ENCODE peak calls at places on chromosomes 2 and 18, in five cellular contexts. R is H54, U is ovary, S is endothelial cell of umbilical vein, I is HCT116. P is an unnamed sample.

GRCh38 chr18:1244397-1245122 is 339.9 kb downstream of the ADCYAP1 start:
- DNase-seq in R (no peak), U (no peak), S (no peak), I (no peak), P (no peak)

GRCh38 chr18:58639751-58640427 is 11.0 kb upstream of the ALPK2 start:
- DNase-seq in R (no peak), U (no peak), S (no peak), I (no peak), P (no peak)

GRCh38 chr18:35572644-35573043 is 8.9 kb upstream of the GALNT1 start:
- DNase-seq in R (no peak), U (no peak), S (no peak), I (no peak), P (no peak)

GRCh38 chr18:10718809-10719208 is 193.0 kb downstream of the NAPG start:
- DNase-seq in R (no peak), U (no peak), S (no peak), I (no peak), P (no peak)

GRCh38 chr2:159083601-159084000 is 115.2 kb downstream of the TANC1 start:
- DNase-seq in R (no peak), U (no peak), S (peak; percentile 31), I (no peak), P (no peak)

GRCh38 chr2:189466656-189467055 is 25.4 kb downstream of the WDR75 start:
- DNase-seq in R (no peak), U (no peak), S (peak; percentile 60), I (no peak), P (no peak)

GRCh38 chr2:165238295-165238694 is 919 bp upstream of the SCN2A start:
- DNase-seq in R (no peak), U (no peak), S (peak; percentile 21), I (no peak), P (no peak)

GRCh38 chr2:176583530-176584101 is 314.4 kb downstream of the MTX2 start:
- DNase-seq in R (no peak), U (no peak), S (peak; percentile 96), I (no peak), P (no peak)

GRCh38 chr2:132522901-132523300 is 106.3 kb downstream of the GPR39 start:
- DNase-seq in R (no peak), U (no peak), S (no peak), I (no peak), P (no peak)

GRCh38 chr2:206083602-206084467 is 2.1 kb downstream of the INO80D start:
- DNase-seq in R (no peak), U (no peak), S (peak; percentile 24), I (no peak), P (peak; percentile 29)

GRCh38 chr18:14086459-14087231 is 45.6 kb downstream of the ZNF519 start:
- DNase-seq in R (peak; percentile 15), U (no peak), S (peak; percentile 34), I (no peak), P (no peak)

GRCh38 chr2:231745303-231746038 is 35.6 kb downstream of the PDE6D start:
- DNase-seq in R (no peak), U (no peak), S (no peak), I (no peak), P (no peak)

GRCh38 chr2:208252766-208253492 is 1.9 kb downstream of the IDH1 start:
- DNase-seq in R (no peak), U (no peak), S (no peak), I (no peak), P (no peak)

GRCh38 chr18:80204142-80204541 is 43.2 kb downstream of the PARD6G start:
- DNase-seq in R (no peak), U (no peak), S (no peak), I (no peak), P (no peak)

GRCh38 chr18:45363258-45363657 is 252.0 kb upstream of the SLC14A2 start:
- DNase-seq in R (no peak), U (no peak), S (no peak), I (no peak), P (no peak)

GRCh38 chr2:59910176-59910575 is 643.3 kb downstream of the BCL11A start:
- DNase-seq in R (no peak), U (no peak), S (no peak), I (no peak), P (no peak)

GRCh38 chr2:145961846-145962245 is 1441.9 kb upstream of the ZEB2 start:
- DNase-seq in R (no peak), U (no peak), S (no peak), I (no peak), P (no peak)

GRCh38 chr2:240795916-240796510 is 24.0 kb downstream of the KIF1A start:
- DNase-seq in R (no peak), U (no peak), S (no peak), I (no peak), P (no peak)

GRCh38 chr18:33210575-33211189 is 229.8 kb downstream of the CCDC178 start:
- DNase-seq in R (peak; percentile 0), U (no peak), S (peak; percentile 36), I (no peak), P (no peak)

GRCh38 chr18:41959045-41959444 is 4.0 kb downstream of the PIK3C3 start:
- DNase-seq in R (no peak), U (no peak), S (no peak), I (no peak), P (no peak)

GRCh38 chr2:151405376-151405775 is 4.3 kb upstream of the RIF1 start:
- DNase-seq in R (no peak), U (no peak), S (no peak), I (no peak), P (no peak)

GRCh38 chr2:238336151-238336550 is 15.8 kb downstream of the TRAF3IP1 start:
- DNase-seq in R (no peak), U (no peak), S (no peak), I (no peak), P (no peak)

GRCh38 chr2:240926516-240927389 is 20.6 kb downstream of the CROCC2 start:
- DNase-seq in R (no peak), U (peak; percentile 53), S (no peak), I (no peak), P (no peak)

GRCh38 chr2:224343226-224343625 is 58.7 kb downstream of the FAM124B start:
- DNase-seq in R (no peak), U (no peak), S (no peak), I (no peak), P (no peak)

GRCh38 chr2:177275671-177276070 is 11.1 kb upstream of the NFE2L2 start:
- DNase-seq in R (no peak), U (no peak), S (peak; percentile 61), I (no peak), P (no peak)

GRCh38 chr2:197433770-197434438 is 924 bp downstream of the SF3B1 start:
- DNase-seq in R (no peak), U (no peak), S (peak; percentile 38), I (no peak), P (no peak)

GRCh38 chr2:231633259-231633976 is 40.8 kb downstream of the TEX44 start:
- DNase-seq in R (no peak), U (no peak), S (no peak), I (no peak), P (no peak)

GRCh38 chr2:134574610-134575332 is 144.0 kb downstream of the TMEM163 start:
- DNase-seq in R (no peak), U (no peak), S (no peak), I (no peak), P (no peak)

GRCh38 chr2:102103992-102104871 is 38.3 kb upstream of the IL1R1 start:
- DNase-seq in R (no peak), U (peak; percentile 59), S (peak; percentile 79), I (no peak), P (peak; percentile 77)

GRCh38 chr2:100321881-100322820 is at the start of gene LONRF2:
- DNase-seq in R (peak; percentile 15), U (peak; percentile 59), S (no peak), I (no peak), P (no peak)

GRCh38 chr2:12173943-12174340 is 427.5 kb downstream of the LPIN1 start:
- DNase-seq in R (no peak), U (no peak), S (no peak), I (no peak), P (no peak)

GRCh38 chr2:221402072-221402471 is 170.0 kb downstream of the EPHA4 start:
- DNase-seq in R (no peak), U (no peak), S (no peak), I (no peak), P (no peak)

GRCh38 chr2:172228177-172228785 is 125.6 kb upstream of the DLX2 start:
- DNase-seq in R (no peak), U (peak; percentile 12), S (no peak), I (no peak), P (no peak)

GRCh38 chr2:215750763-215751162 is 262.6 kb downstream of the MREG start:
- DNase-seq in R (no peak), U (no peak), S (no peak), I (no peak), P (no peak)

GRCh38 chr2:190881480-190882326 is 1.1 kb downstream of the GLS start:
- DNase-seq in R (peak; percentile 28), U (peak; percentile 50), S (peak; percentile 84), I (peak; percentile 73), P (peak; percentile 88)
- TF ChIP-seq POLR2A in R (peak; percentile 22), U (no peak), S (peak; percentile 19), I (peak; percentile 69), P (peak; percentile 33)

GRCh38 chr2:229921101-229921891 is 513 bp downstream of the TRIP12 start:
- DNase-seq in R (peak; percentile 79), U (peak; percentile 79), S (peak; percentile 33), I (peak; percentile 22), P (peak; percentile 74)
- TF ChIP-seq POLR2A in R (no peak), U (no peak), S (no peak), I (no peak), P (no peak)

DNA sequence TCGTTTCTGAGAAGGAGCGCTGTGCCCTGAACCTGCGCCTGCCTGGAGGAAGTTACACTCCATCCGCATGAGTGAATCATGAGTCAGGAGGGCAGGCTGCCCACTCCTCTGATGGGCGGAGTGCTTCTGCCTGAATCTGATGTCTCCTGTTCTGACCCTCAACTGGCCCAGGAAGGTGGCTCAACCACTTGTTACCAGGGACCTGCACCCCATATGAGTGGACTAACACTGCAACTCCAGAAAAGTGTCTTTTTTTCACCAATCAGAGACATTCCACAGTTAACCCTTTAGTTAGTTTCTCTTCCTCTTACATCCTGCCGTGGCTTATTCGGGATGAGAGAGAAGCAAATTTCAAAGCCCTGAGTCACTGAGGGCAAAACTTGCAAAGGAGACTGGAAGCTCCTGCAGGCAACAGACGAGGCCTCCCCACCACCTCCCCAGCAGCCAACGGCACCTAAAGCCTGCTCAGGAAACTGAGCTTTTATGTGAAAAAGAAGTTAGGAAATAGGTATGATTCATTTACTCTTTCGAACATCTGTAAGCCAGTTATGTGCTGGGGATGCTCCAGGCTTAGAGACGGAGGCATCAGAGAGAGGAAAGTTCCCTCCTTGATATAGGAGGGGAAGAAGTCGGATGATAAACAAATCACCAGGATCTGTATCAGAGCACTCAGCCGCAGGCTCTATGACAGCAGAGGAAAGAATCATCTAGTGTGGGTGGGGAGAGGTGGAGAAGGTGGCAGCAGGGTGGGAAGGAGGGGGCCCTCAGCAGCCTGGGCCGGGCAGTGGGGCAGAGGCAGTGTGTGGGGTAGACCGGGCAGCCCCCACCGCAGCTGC is 31.0 kb downstream of the MBP start:
- DNase-seq in R (peak; percentile 38), U (peak; percentile 84), S (peak; percentile 91), I (peak; percentile 89), P (peak; percentile 88)
- TF ChIP-seq POLR2A in R (no peak), U (no peak), S (peak; percentile 52), I (no peak), P (no peak)

GRCh38 chr2:218332920-218333645 is 23.6 kb upstream of the CATIP start:
- DNase-seq in R (no peak), U (no peak), S (no peak), I (no peak), P (no peak)
- TF ChIP-seq POLR2A in R (no peak), U (no peak), S (no peak), I (no peak), P (no peak)

P was measured in Peyer's patch.